ENCODE peak calls at places on chromosomes 3 and 15, in six cellular contexts. J is lower lobe of right lung, Z is IMR-90, P is lung, V is BE2C, S is body of pancreas. R is an unnamed sample.
A peak's percentile ranks its signal among the peaks of the same experiment; 100 is the strongest.

GRCh38 chr3:138059261-138059660 is 49.3 kb downstream of the CLDN18 start:
- DNase-seq in J (no peak), Z (no peak), P (no peak), V (no peak), S (no peak), R (no peak)

GRCh38 chr3:182908471-182908870 is 71.9 kb downstream of the DCUN1D1 start:
- DNase-seq in J (no peak), Z (peak; percentile 85), P (no peak), V (no peak), S (no peak), R (no peak)

GRCh38 chr3:47002490-47003410 is 23.3 kb downstream of the NBEAL2 start:
- DNase-seq in J (no peak), Z (no peak), P (no peak), V (no peak), S (peak; percentile 6), R (no peak)

GRCh38 chr15:41798607-41799487 is 24.6 kb downstream of the MAPKBP1 start:
- DNase-seq in J (no peak), Z (no peak), P (no peak), V (no peak), S (no peak), R (no peak)

GRCh38 chr3:13881536-13882410 is 1.9 kb upstream of the WNT7A start:
- DNase-seq in J (no peak), Z (no peak), P (no peak), V (no peak), S (no peak), R (no peak)

GRCh38 chr15:81666828-81667227 is 292.8 kb upstream of the TMC3 start:
- DNase-seq in J (no peak), Z (peak; percentile 3), P (no peak), V (no peak), S (no peak), R (no peak)

GRCh38 chr15:52217186-52217585 is 26.0 kb upstream of the GNB5 start:
- DNase-seq in J (no peak), Z (no peak), P (no peak), V (peak; percentile 53), S (peak; percentile 65), R (no peak)

GRCh38 chr3:30667250-30667585 is 60.8 kb downstream of the TGFBR2 start:
- DNase-seq in J (no peak), Z (no peak), P (no peak), V (no peak), S (no peak), R (no peak)

GRCh38 chr15:24955549-24955929 is 752 bp downstream of the SNRPN start:
- DNase-seq in J (peak; percentile 46), Z (no peak), P (no peak), V (peak; percentile 14), S (peak; percentile 18), R (no peak)

GRCh38 chr15:32936283-32936918 is 218.6 kb downstream of the GREM1 start:
- DNase-seq in J (no peak), Z (peak; percentile 37), P (no peak), V (no peak), S (no peak), R (peak; percentile 18)

GRCh38 chr15:67181221-67181639 is 73.2 kb downstream of the AAGAB start:
- DNase-seq in J (no peak), Z (no peak), P (no peak), V (no peak), S (no peak), R (no peak)
- TF ChIP-seq CTCF in J (no peak), Z (no peak), P (no peak), V (no peak), S (no peak), R (no peak)

GRCh38 chr3:194661374-194661773 is 10.6 kb downstream of the LSG1 start:
- DNase-seq in J (no peak), Z (no peak), P (no peak), V (no peak), S (no peak), R (no peak)

GRCh38 chr3:194661946-194662345 is 10.0 kb downstream of the LSG1 start:
- DNase-seq in J (no peak), Z (no peak), P (no peak), V (no peak), S (no peak), R (no peak)

GRCh38 chr3:194667363-194667762 is 4.6 kb downstream of the LSG1 start:
- DNase-seq in J (no peak), Z (no peak), P (no peak), V (no peak), S (no peak), R (no peak)

GRCh38 chr3:194659778-194660177 is 12.2 kb downstream of the LSG1 start:
- DNase-seq in J (no peak), Z (no peak), P (no peak), V (no peak), S (no peak), R (no peak)

DNA sequence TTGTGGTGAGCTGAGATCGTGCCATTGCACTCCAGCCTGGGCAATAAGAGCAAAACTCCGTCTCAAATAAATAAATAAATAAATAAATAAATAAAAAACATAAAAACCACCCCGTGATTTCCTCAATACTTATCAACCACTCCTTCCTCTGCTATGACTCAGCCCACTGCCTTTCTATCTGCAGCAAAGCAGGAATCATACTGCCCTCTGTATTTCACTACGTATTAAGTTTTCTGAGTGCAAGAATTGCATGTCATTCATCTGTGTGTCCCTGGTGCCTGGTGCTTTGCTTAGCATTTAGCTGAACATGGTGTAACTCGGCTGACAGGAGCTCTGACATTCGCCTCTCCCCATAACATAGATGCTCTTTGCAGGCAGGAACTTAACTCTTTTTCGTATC is 7.1 kb downstream of the LSG1 start:
- DNase-seq in J (no peak), Z (no peak), P (no peak), V (no peak), S (no peak), R (no peak)
- H3K36me3 ChIP-seq in J (peaks cover 76% of the 10 kb centered on the region), Z (peaks cover 19% of the 10 kb centered on the region), P (peaks cover 11% of the 10 kb centered on the region), V (peaks cover 75% of the 10 kb centered on the region), S (peaks cover 21% of the 10 kb centered on the region), R (peaks cover 79% of the 10 kb centered on the region)

GRCh38 chr15:94230886-94231727 is at the start of gene MCTP2:
- DNase-seq in J (peak; percentile 95), Z (peak; percentile 70), P (peak; percentile 89), V (peak; percentile 52), S (peak; percentile 94), R (peak; percentile 30)
- TF ChIP-seq CTCF in J (no peak), Z (peak; percentile 7), P (no peak), V (peak; percentile 27), S (peak; percentile 3), R (no peak)

DNA sequence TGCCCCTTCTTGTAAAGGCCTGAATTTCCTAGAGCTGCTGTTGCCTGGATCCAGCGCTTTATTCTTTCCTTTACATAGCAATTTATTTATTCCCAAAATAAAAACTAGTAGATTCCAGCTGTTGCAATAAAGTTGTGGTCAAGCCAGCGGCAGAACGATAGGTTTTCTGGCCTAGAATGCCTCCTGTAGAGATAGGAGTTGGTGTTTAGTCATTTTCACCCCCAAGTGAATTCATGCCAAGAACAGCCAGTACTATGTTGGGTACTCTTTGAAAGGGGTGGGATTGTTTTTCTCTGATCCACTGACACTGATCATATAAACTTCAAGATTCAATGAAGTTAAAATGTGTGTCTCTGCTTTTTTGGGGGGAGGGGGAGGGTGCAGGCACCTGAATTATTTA is 69.7 kb downstream of the KLHL25 start:
- DNase-seq in J (no peak), Z (no peak), P (no peak), V (no peak), S (no peak), R (peak; percentile 71)
- H3K36me3 ChIP-seq in J (peaks cover 100% of the 10 kb centered on the region), Z (peaks cover 31% of the 10 kb centered on the region), P (peaks cover 47% of the 10 kb centered on the region), V (peaks cover 34% of the 10 kb centered on the region), S (peaks cover 56% of the 10 kb centered on the region), R (peaks cover 82% of the 10 kb centered on the region)

GRCh38 chr3:197508511-197508910 is 47.3 kb downstream of the BDH1 start:
- DNase-seq in J (no peak), Z (no peak), P (no peak), V (no peak), S (no peak), R (no peak)
- TF ChIP-seq CTCF in J (no peak), Z (no peak), P (no peak), V (no peak), S (no peak), R (no peak)

DNA sequence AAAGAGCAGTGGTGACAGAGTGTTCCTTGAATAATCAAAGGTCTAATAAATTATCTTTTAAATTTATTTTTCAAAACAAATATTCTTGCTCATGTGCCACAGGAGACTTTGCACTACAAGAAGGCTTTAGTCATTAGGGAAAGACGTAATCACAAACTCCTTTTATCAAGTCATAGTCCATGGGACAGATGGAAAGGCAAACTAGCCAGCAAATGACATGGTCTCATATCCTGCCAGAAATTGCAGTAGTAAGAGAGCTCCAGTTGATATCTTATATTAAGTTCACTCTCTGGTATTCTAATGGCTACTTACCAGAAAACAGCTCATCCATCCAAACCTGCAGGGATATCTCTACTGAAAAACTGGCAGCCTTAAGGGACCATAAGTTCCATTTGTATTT is 225.0 kb upstream of the TP63 start:
- DNase-seq in J (no peak), Z (no peak), P (no peak), V (no peak), S (no peak), R (no peak)
- H3K36me3 ChIP-seq in J (no peaks in the 10 kb centered on the region), Z (no peaks in the 10 kb centered on the region), P (no peaks in the 10 kb centered on the region), V (no peaks in the 10 kb centered on the region), S (no peaks in the 10 kb centered on the region), R (no peaks in the 10 kb centered on the region)

GRCh38 chr3:48885753-48886152 is 12.9 kb downstream of the SLC25A20 start:
- DNase-seq in J (no peak), Z (no peak), P (no peak), V (no peak), S (no peak), R (no peak)

GRCh38 chr3:48896991-48897390 is 1.7 kb downstream of the SLC25A20 start:
- DNase-seq in J (no peak), Z (no peak), P (no peak), V (no peak), S (no peak), R (no peak)

DNA sequence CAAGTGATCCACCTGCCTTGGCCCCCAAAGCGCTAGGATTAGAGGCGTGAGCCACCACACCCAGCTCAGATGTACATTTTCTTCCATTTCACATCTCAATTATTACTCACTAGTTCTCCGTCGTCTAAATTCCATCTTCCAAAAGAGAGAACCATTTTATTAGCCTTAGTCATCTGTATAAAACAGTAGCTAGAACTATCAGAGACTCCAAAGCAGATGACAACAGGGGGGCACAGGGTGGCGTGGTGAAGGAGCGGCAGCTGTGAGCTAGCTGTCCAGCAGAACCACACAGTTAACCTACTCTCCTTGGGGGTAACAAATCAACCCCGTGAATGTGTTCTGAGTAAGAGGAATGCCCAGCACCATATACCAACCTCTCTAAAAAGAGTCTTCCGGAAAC is 7.1 kb downstream of the SLC25A20 start:
- DNase-seq in J (no peak), Z (no peak), P (no peak), V (no peak), S (no peak), R (no peak)
- TF ChIP-seq CTCF in J (no peak), Z (no peak), P (no peak), V (no peak), S (no peak), R (no peak)

GRCh38 chr3:123930426-123930825 is 30.6 kb downstream of the CCDC14 start:
- DNase-seq in J (no peak), Z (no peak), P (no peak), V (no peak), S (no peak), R (no peak)
- H3K36me3 ChIP-seq in J (peaks cover 37% of the 10 kb centered on the region), Z (peaks cover 20% of the 10 kb centered on the region), P (peaks cover 3% of the 10 kb centered on the region), V (peaks cover 39% of the 10 kb centered on the region), S (peaks cover 1% of the 10 kb centered on the region), R (peaks cover 59% of the 10 kb centered on the region)

DNA sequence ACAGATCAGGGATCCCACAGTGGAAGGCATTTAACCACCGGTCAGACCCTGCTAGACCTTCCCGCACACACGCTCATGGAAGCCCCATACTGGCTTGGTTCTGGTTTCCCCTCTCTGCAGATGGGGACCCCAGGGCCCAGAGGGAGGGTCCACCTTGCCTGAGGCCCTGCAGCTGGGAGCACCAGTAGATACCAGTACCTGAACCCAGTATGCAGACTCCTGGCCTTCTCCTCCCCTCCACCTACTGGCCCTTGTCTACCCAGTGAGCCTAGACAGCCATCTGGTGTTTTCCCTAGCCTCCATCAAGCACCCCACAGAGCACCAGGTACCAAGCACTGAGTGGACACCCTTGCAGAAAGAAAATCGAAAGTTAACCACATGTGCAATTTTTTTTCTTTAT is 65.1 kb downstream of the MEGF11 start:
- DNase-seq in J (no peak), Z (no peak), P (no peak), V (no peak), S (peak; percentile 37), R (no peak)
- TF ChIP-seq CTCF in J (no peak), Z (no peak), P (no peak), V (peak; percentile 38), S (peak; percentile 24), R (no peak)